ENCODE peak calls at places on chromosomes 5 and 9, in six cellular contexts. One of them, this sample, is unnamed.

GRCh38 chr5:170792878-170793277 is 9.4 kb downstream of the GABRP start:
- DNase-seq in AG04450: no peak
- DNase-seq in ovary: no peak
- DNase-seq in endothelial cell of umbilical vein: no peak
- DNase-seq in dorsolateral prefrontal cortex: no peak
- DNase-seq in stomach: no peak
- DNase-seq in this sample: no peak

GRCh38 chr5:76025069-76025468 is 58.1 kb upstream of the SV2C start:
- DNase-seq in AG04450: no peak
- DNase-seq in ovary: no peak
- DNase-seq in endothelial cell of umbilical vein: no peak
- DNase-seq in dorsolateral prefrontal cortex: peak
- DNase-seq in stomach: no peak
- DNase-seq in this sample: no peak

GRCh38 chr9:70043285-70043684 is 363 bp upstream of the MAMDC2 start:
- DNase-seq in AG04450: no peak
- DNase-seq in ovary: no peak
- DNase-seq in endothelial cell of umbilical vein: no peak
- DNase-seq in dorsolateral prefrontal cortex: no peak
- DNase-seq in stomach: no peak
- DNase-seq in this sample: no peak

GRCh38 chr5:36876965-36877666 is 547 bp downstream of the NIPBL start:
- DNase-seq in AG04450: no peak
- DNase-seq in ovary: peak
- DNase-seq in endothelial cell of umbilical vein: peak
- DNase-seq in dorsolateral prefrontal cortex: peak
- DNase-seq in stomach: peak
- DNase-seq in this sample: peak

GRCh38 chr5:177487975-177488374 is 9.4 kb downstream of the PDLIM7 start:
- DNase-seq in AG04450: no peak
- DNase-seq in ovary: no peak
- DNase-seq in endothelial cell of umbilical vein: no peak
- DNase-seq in dorsolateral prefrontal cortex: no peak
- DNase-seq in stomach: no peak
- DNase-seq in this sample: no peak

GRCh38 chr9:124658165-124659017 is 112.7 kb downstream of the NR6A1 start:
- DNase-seq in AG04450: peak
- DNase-seq in ovary: peak
- DNase-seq in endothelial cell of umbilical vein: peak
- DNase-seq in dorsolateral prefrontal cortex: peak
- DNase-seq in stomach: peak
- DNase-seq in this sample: peak

GRCh38 chr5:79935992-79936643 is 54.9 kb downstream of the MTX3 start:
- DNase-seq in AG04450: no peak
- DNase-seq in ovary: peak
- DNase-seq in endothelial cell of umbilical vein: no peak
- DNase-seq in dorsolateral prefrontal cortex: no peak
- DNase-seq in stomach: no peak
- DNase-seq in this sample: no peak

GRCh38 chr9:98373622-98374021 is 118.2 kb upstream of the TBC1D2 start:
- DNase-seq in AG04450: no peak
- DNase-seq in ovary: no peak
- DNase-seq in endothelial cell of umbilical vein: no peak
- DNase-seq in dorsolateral prefrontal cortex: no peak
- DNase-seq in stomach: no peak
- DNase-seq in this sample: no peak

GRCh38 chr9:27572918-27573698 is at the start of gene C9orf72:
- DNase-seq in AG04450: no peak
- DNase-seq in ovary: peak
- DNase-seq in endothelial cell of umbilical vein: peak
- DNase-seq in dorsolateral prefrontal cortex: peak
- DNase-seq in stomach: peak
- DNase-seq in this sample: peak

GRCh38 chr5:125451622-125452021 is 705.2 kb upstream of the ZNF608 start:
- DNase-seq in AG04450: no peak
- DNase-seq in ovary: no peak
- DNase-seq in endothelial cell of umbilical vein: no peak
- DNase-seq in dorsolateral prefrontal cortex: no peak
- DNase-seq in stomach: no peak
- DNase-seq in this sample: no peak

GRCh38 chr5:115377468-115378217 is 81.2 kb upstream of the CCDC112 start:
- DNase-seq in AG04450: peak
- DNase-seq in ovary: no peak
- DNase-seq in endothelial cell of umbilical vein: peak
- DNase-seq in dorsolateral prefrontal cortex: no peak
- DNase-seq in stomach: no peak
- DNase-seq in this sample: peak

GRCh38 chr9:80842383-80842782 is 847.0 kb downstream of the TLE1 start:
- DNase-seq in AG04450: peak
- DNase-seq in ovary: no peak
- DNase-seq in endothelial cell of umbilical vein: no peak
- DNase-seq in dorsolateral prefrontal cortex: no peak
- DNase-seq in stomach: no peak
- DNase-seq in this sample: no peak

GRCh38 chr5:58649716-58650115 is 66.8 kb downstream of the RAB3C start:
- DNase-seq in AG04450: no peak
- DNase-seq in ovary: no peak
- DNase-seq in endothelial cell of umbilical vein: peak
- DNase-seq in dorsolateral prefrontal cortex: no peak
- DNase-seq in stomach: no peak
- DNase-seq in this sample: no peak

GRCh38 chr5:155532621-155533314 is 519.2 kb downstream of the KIF4B start:
- DNase-seq in AG04450: no peak
- DNase-seq in ovary: no peak
- DNase-seq in endothelial cell of umbilical vein: no peak
- DNase-seq in dorsolateral prefrontal cortex: no peak
- DNase-seq in stomach: no peak
- DNase-seq in this sample: peak

GRCh38 chr5:34959323-34959722 is 30.0 kb downstream of the DNAJC21 start:
- DNase-seq in AG04450: peak
- DNase-seq in ovary: no peak
- DNase-seq in endothelial cell of umbilical vein: no peak
- DNase-seq in dorsolateral prefrontal cortex: no peak
- DNase-seq in stomach: no peak
- DNase-seq in this sample: peak

GRCh38 chr9:24096756-24097155 is 270.7 kb upstream of the ELAVL2 start:
- DNase-seq in AG04450: no peak
- DNase-seq in ovary: no peak
- DNase-seq in endothelial cell of umbilical vein: no peak
- DNase-seq in dorsolateral prefrontal cortex: no peak
- DNase-seq in stomach: no peak
- DNase-seq in this sample: no peak

GRCh38 chr9:119026120-119026519 is 343.1 kb downstream of the BRINP1 start:
- DNase-seq in AG04450: no peak
- DNase-seq in ovary: peak
- DNase-seq in endothelial cell of umbilical vein: no peak
- DNase-seq in dorsolateral prefrontal cortex: peak
- DNase-seq in stomach: no peak
- DNase-seq in this sample: no peak

GRCh38 chr9:137311971-137312851 is 10.1 kb upstream of the NRARP start:
- DNase-seq in AG04450: no peak
- DNase-seq in ovary: no peak
- DNase-seq in endothelial cell of umbilical vein: no peak
- DNase-seq in dorsolateral prefrontal cortex: no peak
- DNase-seq in stomach: no peak
- DNase-seq in this sample: no peak

GRCh38 chr9:134434896-134435506 is 108.7 kb downstream of the RXRA start:
- DNase-seq in AG04450: peak
- DNase-seq in ovary: peak
- DNase-seq in endothelial cell of umbilical vein: peak
- DNase-seq in dorsolateral prefrontal cortex: peak
- DNase-seq in stomach: peak
- DNase-seq in this sample: peak

GRCh38 chr9:119639287-119639955 is 270.2 kb upstream of the BRINP1 start:
- DNase-seq in AG04450: no peak
- DNase-seq in ovary: no peak
- DNase-seq in endothelial cell of umbilical vein: no peak
- DNase-seq in dorsolateral prefrontal cortex: no peak
- DNase-seq in stomach: no peak
- DNase-seq in this sample: no peak

GRCh38 chr5:178107889-178108288 is 5.4 kb upstream of the N4BP3 start:
- DNase-seq in AG04450: no peak
- DNase-seq in ovary: no peak
- DNase-seq in endothelial cell of umbilical vein: no peak
- DNase-seq in dorsolateral prefrontal cortex: no peak
- DNase-seq in stomach: no peak
- DNase-seq in this sample: no peak

GRCh38 chr9:104984994-104985393 is 57.0 kb upstream of the ABCA1 start:
- DNase-seq in AG04450: no peak
- DNase-seq in ovary: no peak
- DNase-seq in endothelial cell of umbilical vein: no peak
- DNase-seq in dorsolateral prefrontal cortex: no peak
- DNase-seq in stomach: no peak
- DNase-seq in this sample: no peak

GRCh38 chr5:54995168-54995567 is 9.8 kb upstream of the ESM1 start:
- DNase-seq in AG04450: no peak
- DNase-seq in ovary: no peak
- DNase-seq in endothelial cell of umbilical vein: no peak
- DNase-seq in dorsolateral prefrontal cortex: no peak
- DNase-seq in stomach: no peak
- DNase-seq in this sample: no peak

GRCh38 chr9:70159630-70160029 is 99.1 kb upstream of the SMC5 start:
- DNase-seq in AG04450: no peak
- DNase-seq in ovary: no peak
- DNase-seq in endothelial cell of umbilical vein: no peak
- DNase-seq in dorsolateral prefrontal cortex: no peak
- DNase-seq in stomach: no peak
- DNase-seq in this sample: no peak

GRCh38 chr9:126697350-126697749 is 83.6 kb downstream of the LMX1B start:
- DNase-seq in AG04450: no peak
- DNase-seq in ovary: no peak
- DNase-seq in endothelial cell of umbilical vein: no peak
- DNase-seq in dorsolateral prefrontal cortex: no peak
- DNase-seq in stomach: no peak
- DNase-seq in this sample: no peak

GRCh38 chr5:6220346-6221088 is 157.8 kb downstream of the MED10 start:
- DNase-seq in AG04450: no peak
- DNase-seq in ovary: no peak
- DNase-seq in endothelial cell of umbilical vein: no peak
- DNase-seq in dorsolateral prefrontal cortex: no peak
- DNase-seq in stomach: no peak
- DNase-seq in this sample: no peak

GRCh38 chr9:135718616-135719015 is 16.6 kb downstream of the KCNT1 start:
- DNase-seq in AG04450: no peak
- DNase-seq in ovary: no peak
- DNase-seq in endothelial cell of umbilical vein: peak
- DNase-seq in dorsolateral prefrontal cortex: no peak
- DNase-seq in stomach: no peak
- DNase-seq in this sample: peak

GRCh38 chr5:172870807-172871431 is 36.9 kb downstream of the ERGIC1 start:
- DNase-seq in AG04450: no peak
- DNase-seq in ovary: peak
- DNase-seq in endothelial cell of umbilical vein: peak
- DNase-seq in dorsolateral prefrontal cortex: no peak
- DNase-seq in stomach: no peak
- DNase-seq in this sample: no peak
- H3K27ac ChIP-seq in AG04450: peak
- H3K27ac ChIP-seq in ovary: peak
- H3K27ac ChIP-seq in endothelial cell of umbilical vein: peak
- H3K27ac ChIP-seq in dorsolateral prefrontal cortex: peak
- H3K27ac ChIP-seq in stomach: peak
- H3K27ac ChIP-seq in this sample: peak

DNA sequence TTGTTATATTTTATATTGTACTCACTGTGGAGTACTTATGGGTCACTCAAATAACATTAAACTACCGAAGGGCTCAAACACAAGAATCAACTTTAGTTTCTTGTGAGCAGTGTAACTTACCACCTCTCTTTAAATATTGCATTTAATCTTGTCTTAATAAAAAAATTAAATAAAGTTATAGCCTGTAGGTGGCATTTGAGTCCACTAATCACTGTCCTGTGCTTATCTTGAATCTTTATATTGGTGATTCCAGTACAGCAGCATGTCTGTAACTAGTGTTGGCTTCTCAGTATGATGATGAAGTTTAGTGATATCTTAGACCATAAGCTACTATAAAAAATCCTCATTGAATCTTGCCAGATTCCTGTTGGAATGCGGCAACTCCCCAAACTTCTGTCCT is 313.8 kb downstream of the FAM170A start:
- DNase-seq in AG04450: no peak
- DNase-seq in ovary: no peak
- DNase-seq in endothelial cell of umbilical vein: peak
- DNase-seq in dorsolateral prefrontal cortex: no peak
- DNase-seq in stomach: no peak
- DNase-seq in this sample: peak
- TF ChIP-seq CTCF in AG04450: peak
- TF ChIP-seq CTCF in ovary: peak
- TF ChIP-seq CTCF in endothelial cell of umbilical vein: no peak
- TF ChIP-seq CTCF in dorsolateral prefrontal cortex: peak
- TF ChIP-seq CTCF in stomach: no peak
- TF ChIP-seq CTCF in this sample: peak

DNA sequence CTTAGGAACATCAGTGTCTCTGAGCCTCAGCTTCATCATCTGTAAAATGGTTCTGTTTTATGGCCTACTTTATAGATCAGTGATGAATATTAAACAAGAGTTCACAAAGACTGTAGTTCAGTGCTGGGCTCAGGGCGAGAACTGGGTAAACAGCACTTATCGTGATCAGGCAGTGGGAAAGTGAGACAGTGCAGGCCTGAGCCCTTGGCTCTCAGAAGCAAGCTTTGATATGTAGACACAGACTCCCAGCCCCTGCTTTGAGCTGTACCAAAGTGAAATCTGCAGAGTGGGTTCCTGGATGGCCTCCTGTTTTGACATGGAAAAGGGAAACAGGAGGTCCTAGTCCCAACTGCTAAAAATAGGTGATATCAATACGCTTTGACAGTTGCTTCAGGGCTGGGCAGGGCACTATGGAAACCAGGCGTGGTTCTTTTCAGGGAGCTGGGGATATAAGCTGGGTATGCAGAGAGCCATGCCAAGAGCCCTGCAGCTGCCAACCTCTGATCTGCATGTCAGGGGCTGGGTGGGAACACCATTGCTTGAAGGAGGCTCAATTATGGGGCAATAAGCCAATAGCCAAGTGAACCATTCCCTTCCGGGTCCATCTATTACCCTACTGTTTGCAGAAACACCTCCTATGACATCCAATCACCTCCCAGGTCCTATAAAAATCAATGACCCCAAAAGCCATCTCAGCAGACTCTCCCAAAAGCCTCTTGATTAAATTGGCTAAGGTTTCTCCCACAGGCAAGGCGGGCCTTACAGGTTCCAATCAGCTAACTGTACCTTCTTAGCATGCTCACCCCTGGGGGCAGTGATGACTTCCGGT is 45.9 kb downstream of the EPB41L4B start:
- DNase-seq in AG04450: no peak
- DNase-seq in ovary: no peak
- DNase-seq in endothelial cell of umbilical vein: no peak
- DNase-seq in dorsolateral prefrontal cortex: no peak
- DNase-seq in stomach: no peak
- DNase-seq in this sample: no peak
- H3K27ac ChIP-seq in AG04450: no peak
- H3K27ac ChIP-seq in ovary: no peak
- H3K27ac ChIP-seq in endothelial cell of umbilical vein: no peak
- H3K27ac ChIP-seq in dorsolateral prefrontal cortex: no peak
- H3K27ac ChIP-seq in stomach: peak
- H3K27ac ChIP-seq in this sample: peak

DNA sequence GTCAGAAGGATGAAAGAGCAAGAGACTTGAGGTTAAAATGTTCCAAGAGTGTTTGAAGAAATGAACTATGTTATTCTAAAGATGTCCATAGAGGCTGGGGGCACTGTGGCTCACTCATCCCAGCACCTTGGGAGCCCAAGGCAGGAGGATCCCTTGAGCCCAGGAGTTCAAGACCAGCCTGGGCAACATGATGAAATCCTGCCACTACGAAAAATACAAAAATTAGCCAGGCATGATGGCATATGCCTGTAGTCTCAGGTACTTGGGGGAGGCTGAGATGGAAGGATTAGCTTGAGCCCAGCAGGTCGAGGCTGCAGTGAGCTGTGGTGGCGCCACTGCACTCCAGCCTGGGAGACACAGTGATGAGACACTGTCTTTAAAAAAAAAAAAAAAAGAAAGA is 2.7 kb downstream of the AOPEP start:
- DNase-seq in AG04450: no peak
- DNase-seq in ovary: no peak
- DNase-seq in endothelial cell of umbilical vein: no peak
- DNase-seq in dorsolateral prefrontal cortex: no peak
- DNase-seq in stomach: no peak
- DNase-seq in this sample: no peak
- TF ChIP-seq CTCF in AG04450: no peak
- TF ChIP-seq CTCF in ovary: no peak
- TF ChIP-seq CTCF in endothelial cell of umbilical vein: no peak
- TF ChIP-seq CTCF in dorsolateral prefrontal cortex: no peak
- TF ChIP-seq CTCF in stomach: no peak
- TF ChIP-seq CTCF in this sample: no peak